ENCODE peak calls at places on chromosome 2, in four cellular contexts. I is fibroblast of lung, B is cardiac muscle cell, U is right atrium auricular region. E is an unnamed sample.

GRCh38 chr2:8983571-8983970 is 19.9 kb downstream of the MBOAT2 start:
- DNase-seq in U (no peak), B (no peak), I (peak), E (peak)

GRCh38 chr2:183229386-183229785 is 105.1 kb downstream of the NUP35 start:
- DNase-seq in I (peak), U (no peak), B (no peak), E (peak)

GRCh38 chr2:47777268-47777972 is 5.5 kb upstream of the MSH6 start:
- DNase-seq in U (no peak), B (no peak), I (no peak), E (no peak)

GRCh38 chr2:231605607-231606091 is 13.0 kb downstream of the TEX44 start:
- DNase-seq in I (no peak), U (no peak), B (no peak), E (no peak)

GRCh38 chr2:102696463-102696862 is 65.4 kb upstream of the TMEM182 start:
- DNase-seq in B (no peak), U (no peak), I (no peak), E (no peak)

GRCh38 chr2:46299365-46300263 is 2.4 kb downstream of the EPAS1 start:
- DNase-seq in I (peak), U (peak), B (peak), E (peak)

GRCh38 chr2:45816273-45816672 is 164.8 kb downstream of the PRKCE start:
- DNase-seq in U (no peak), I (no peak), B (peak), E (peak)

GRCh38 chr2:240392084-240392947 is 43.1 kb upstream of the GPC1 start:
- DNase-seq in I (no peak), U (no peak), B (peak), E (peak)

GRCh38 chr2:10329584-10329879 is 26.8 kb downstream of the HPCAL1 start:
- DNase-seq in I (no peak), B (no peak), U (no peak), E (no peak)

GRCh38 chr2:62042944-62043343 is 137.5 kb downstream of the COMMD1 start:
- DNase-seq in B (peak), I (peak), U (no peak), E (no peak)

GRCh38 chr2:119650206-119650605 is 28.8 kb upstream of the TMEM177 start:
- DNase-seq in U (no peak), I (peak), B (peak), E (no peak)

GRCh38 chr2:20618468-20618885 is 32.4 kb downstream of the HS1BP3 start:
- DNase-seq in U (no peak), B (no peak), I (no peak), E (no peak)

GRCh38 chr2:191311627-191312026 is 66.4 kb downstream of the MYO1B start:
- DNase-seq in I (peak), U (no peak), B (peak), E (peak)

GRCh38 chr2:27264753-27265535 is 2.1 kb upstream of the SLC30A3 start:
- DNase-seq in B (peak), I (peak), U (no peak), E (peak)

GRCh38 chr2:11850082-11850481 is 103.7 kb downstream of the LPIN1 start:
- DNase-seq in I (no peak), U (no peak), B (no peak), E (no peak)

GRCh38 chr2:230408244-230408842 is 7.7 kb upstream of the SP100 start:
- DNase-seq in B (peak), U (peak), I (peak), E (peak)

GRCh38 chr2:213678437-213679218 is 394.4 kb downstream of the SPAG16 start:
- DNase-seq in I (no peak), B (no peak), U (no peak), E (no peak)

GRCh38 chr2:102033028-102033749 is 41.4 kb downstream of the IL1R2 start:
- DNase-seq in B (peak), U (peak), I (peak), E (peak)

GRCh38 chr2:4884117-4884571 is 808.0 kb upstream of the SOX11 start:
- DNase-seq in B (no peak), U (no peak), I (no peak), E (no peak)

GRCh38 chr2:170013802-170014551 is 164.0 kb upstream of the MYO3B start:
- DNase-seq in I (peak), U (no peak), B (peak), E (no peak)

GRCh38 chr2:11417946-11418585 is 47.9 kb downstream of the E2F6 start:
- DNase-seq in U (no peak), B (no peak), I (no peak), E (no peak)

GRCh38 chr2:222424281-222424728 is at the start of gene SGPP2:
- DNase-seq in U (no peak), B (no peak), I (no peak), E (no peak)

GRCh38 chr2:72883356-72883962 is 3.7 kb upstream of the SPR start:
- DNase-seq in B (peak), I (peak), U (no peak), E (peak)

GRCh38 chr2:203690110-203691047 is 16.1 kb upstream of the CD28 start:
- DNase-seq in U (no peak), B (peak), I (peak), E (no peak)
- H3K4me3 ChIP-seq in U (no peak), B (no peak), I (no peak), E (no peak)

GRCh38 chr2:218260742-218261423 is at the start of gene GPBAR1:
- DNase-seq in U (no peak), B (no peak), I (no peak), E (no peak)
- TF ChIP-seq CTCF in U (no peak), B (no peak), I (no peak), E (no peak)

GRCh38 chr2:15943378-15943851 is 3.1 kb downstream of the MYCN start:
- DNase-seq in U (no peak), I (no peak), B (no peak), E (no peak)

GRCh38 chr2:15945909-15946705 is 5.8 kb downstream of the MYCN start:
- DNase-seq in I (no peak), U (no peak), B (no peak), E (no peak)

GRCh38 chr2:15942711-15943345 is 2.5 kb downstream of the MYCN start:
- DNase-seq in B (no peak), I (no peak), U (no peak), E (no peak)

GRCh38 chr2:15943914-15944313 is 3.6 kb downstream of the MYCN start:
- DNase-seq in U (no peak), B (peak), I (no peak), E (no peak)

DNA sequence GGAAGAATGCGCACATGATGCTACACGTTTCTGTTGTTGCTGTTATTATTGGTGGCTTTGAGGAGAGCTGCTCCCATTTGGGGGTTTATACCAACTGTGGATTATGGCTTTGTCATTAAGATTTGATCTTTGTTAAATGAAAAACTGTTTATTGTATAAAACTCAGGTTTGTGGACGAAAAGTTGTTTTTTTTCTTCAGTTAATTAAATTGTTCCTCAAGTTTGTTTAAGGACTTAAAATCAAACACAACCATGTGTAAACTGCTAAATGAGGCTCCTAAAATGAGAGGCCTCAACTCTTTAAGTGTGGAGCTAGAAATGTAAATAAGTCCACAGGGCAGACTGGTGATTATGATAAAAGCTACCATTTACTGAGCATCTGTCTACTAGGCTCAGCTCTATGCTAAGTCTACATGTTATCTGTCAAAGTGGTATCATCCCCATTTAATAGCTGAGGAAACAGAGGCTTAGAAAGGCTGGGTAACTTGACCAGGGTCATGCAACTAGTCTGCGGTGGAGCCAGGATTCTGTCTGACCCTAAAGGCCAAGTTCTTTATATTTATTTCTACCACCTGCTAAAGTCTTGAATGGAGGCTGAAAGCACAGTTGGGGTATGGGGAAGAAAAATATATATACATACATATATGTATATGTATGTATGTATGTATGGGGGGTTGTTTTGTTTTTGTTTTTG is 4.1 kb downstream of the MYCN start:
- DNase-seq in U (no peak), I (no peak), B (no peak), E (no peak)
- H3K4me3 ChIP-seq in U (no peak), I (no peak), B (peak), E (no peak)

DNA sequence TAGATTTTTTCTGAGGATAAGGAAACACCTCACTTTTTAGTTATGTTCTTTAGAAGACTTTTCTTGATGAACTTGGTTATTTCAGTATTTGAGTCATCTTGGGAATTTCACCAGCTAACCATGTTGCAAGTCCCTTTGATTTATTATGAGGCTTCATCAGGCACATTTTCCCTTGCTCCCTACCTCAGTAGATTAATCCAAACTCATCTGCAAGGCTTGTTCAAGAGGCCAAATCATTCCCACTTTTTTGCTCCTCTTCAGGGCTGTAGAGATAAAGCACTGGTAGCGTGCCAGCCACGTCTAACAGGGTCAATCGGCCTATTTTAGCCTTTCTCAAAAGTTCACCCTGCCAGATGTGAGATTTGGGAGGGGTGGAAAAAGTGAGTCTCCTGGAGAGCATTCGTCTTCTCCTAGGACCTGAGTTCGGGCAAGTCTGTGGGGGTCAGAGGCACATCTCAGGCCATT is 120.3 kb downstream of the RDH14 start:
- DNase-seq in I (peak), U (no peak), B (peak), E (peak)
- TF ChIP-seq CTCF in I (no peak), U (no peak), B (no peak), E (no peak)

GRCh38 chr2:55052087-55053061 is 2.1 kb upstream of the RTN4 start:
- DNase-seq in I (peak), B (no peak), U (no peak), E (no peak)
- H3K4me3 ChIP-seq in I (peak), B (peak), U (no peak), E (no peak)

GRCh38 chr2:137172162-137172561 is 406.8 kb downstream of the THSD7B start:
- DNase-seq in U (no peak), I (peak), B (no peak), E (no peak)

GRCh38 chr2:137168564-137168963 is 403.2 kb downstream of the THSD7B start:
- DNase-seq in B (no peak), U (no peak), I (peak), E (peak)

GRCh38 chr2:137178955-137179377 is 413.6 kb downstream of the THSD7B start:
- DNase-seq in U (no peak), B (peak), I (peak), E (peak)

GRCh38 chr2:137167651-137168050 is 402.3 kb downstream of the THSD7B start:
- DNase-seq in I (no peak), B (no peak), U (no peak), E (no peak)

GRCh38 chr2:137173514-137173913 is 408.2 kb downstream of the THSD7B start:
- DNase-seq in I (peak), B (peak), U (no peak), E (peak)
- TF ChIP-seq CTCF in I (no peak), B (peak), U (peak), E (peak)

GRCh38 chr2:70261501-70261900 is 3.6 kb downstream of the PCYOX1 start:
- DNase-seq in B (no peak), I (no peak), U (peak), E (no peak)
- H3K4me3 ChIP-seq in B (no peak), I (no peak), U (no peak), E (no peak)